ENCODE peak calls at places on chromosomes 16 and 17, in nine cellular contexts. G is ecto neural progenitor cell; D is cardiac fibroblast; A is heart right ventricle; R is HT1080; P is NCI-H1105; K is SK-MEL-5; B is stimulated activated CD8-positive, alpha-beta memory T cell treated with anti-CD3 and anti-CD28 coated beads, Interleukin-4, amount 100 ng/mL, for 24 hours; T is midbrain. H is an unnamed sample.

GRCh38 chr16:81831722-81832126 is 52.6 kb downstream of the PLCG2 start:
- DNase-seq in G (no peak), D (no peak), A (peak), R (peak), P (no peak), K (no peak), B (peak), T (peak), H (peak)

GRCh38 chr17:7133424-7133823 is 18.8 kb upstream of the ASGR2 start:
- DNase-seq in G (peak), D (peak), A (peak), R (no peak), P (no peak), K (no peak), B (peak), T (no peak), H (no peak)

GRCh38 chr17:75561927-75562603 is 25.5 kb upstream of the MYO15B start:
- DNase-seq in G (no peak), D (no peak), A (no peak), R (no peak), P (no peak), K (no peak), B (no peak), T (no peak), H (no peak)

GRCh38 chr16:9772526-9772925 is 409.7 kb downstream of the GRIN2A start:
- DNase-seq in G (no peak), D (no peak), A (no peak), R (no peak), P (no peak), K (no peak), B (no peak), T (no peak), H (no peak)

GRCh38 chr16:82776466-82777146 is 149.8 kb downstream of the CDH13 start:
- DNase-seq in G (no peak), D (peak), A (no peak), R (peak), P (no peak), K (no peak), B (no peak), T (peak), H (peak)

GRCh38 chr17:82948957-82949356 is 109.1 kb upstream of the ZNF750 start:
- DNase-seq in G (no peak), D (no peak), A (no peak), R (no peak), P (no peak), K (no peak), B (no peak), T (no peak), H (no peak)

GRCh38 chr17:18377437-18378204 is at the start of gene EVPLL:
- DNase-seq in G (peak), D (no peak), A (no peak), R (no peak), P (no peak), K (peak), B (no peak), T (no peak), H (no peak)

GRCh38 chr17:48113201-48113676 is 5.7 kb downstream of the SNX11 start:
- DNase-seq in G (no peak), D (peak), A (no peak), R (no peak), P (no peak), K (no peak), B (no peak), T (no peak), H (no peak)

GRCh38 chr17:61144876-61145564 is 254.6 kb upstream of the TBX2 start:
- DNase-seq in G (no peak), D (no peak), A (no peak), R (no peak), P (no peak), K (no peak), B (no peak), T (no peak), H (no peak)

GRCh38 chr16:31713945-31714898 is 159.4 kb upstream of the ZNF267 start:
- DNase-seq in G (peak), D (peak), A (no peak), R (no peak), P (no peak), K (no peak), B (no peak), T (no peak), H (no peak)

GRCh38 chr17:8668181-8668740 is 37.7 kb upstream of the MYH10 start:
- DNase-seq in G (no peak), D (no peak), A (no peak), R (no peak), P (no peak), K (peak), B (no peak), T (no peak), H (no peak)

GRCh38 chr17:78258323-78259229 is 27.1 kb downstream of the TMEM235 start:
- DNase-seq in G (peak), D (no peak), A (peak), R (no peak), P (no peak), K (no peak), B (peak), T (no peak), H (no peak)

GRCh38 chr17:58956997-58957724 is 149.5 kb downstream of the TRIM37 start:
- DNase-seq in G (no peak), D (peak), A (no peak), R (peak), P (no peak), K (no peak), B (no peak), T (no peak), H (no peak)

H was measured in putamen.